ENCODE peak calls at places on chromosomes 3 and 15, in six cellular contexts. One of them, this sample, is unnamed. For H3K4me1, the result is how much of the 10 kb centered on the place peaks cover.

GRCh38 chr3:14265246-14265962 is 86.8 kb downstream of the LSM3 start:
- DNase-seq in adipocyte: peak
- DNase-seq in astrocyte: peak
- DNase-seq in fibroblast of lung: peak
- DNase-seq in mucosa of descending colon: no peak
- DNase-seq in CD8-positive, alpha-beta memory T cell: no peak
- DNase-seq in this sample: no peak

GRCh38 chr3:105539897-105540296 is 173.2 kb downstream of the ALCAM start:
- DNase-seq in adipocyte: no peak
- DNase-seq in astrocyte: no peak
- DNase-seq in fibroblast of lung: no peak
- DNase-seq in mucosa of descending colon: no peak
- DNase-seq in CD8-positive, alpha-beta memory T cell: no peak
- DNase-seq in this sample: no peak

GRCh38 chr3:7959094-7959493 is 542.5 kb upstream of the LMCD1 start:
- DNase-seq in adipocyte: no peak
- DNase-seq in astrocyte: no peak
- DNase-seq in fibroblast of lung: no peak
- DNase-seq in mucosa of descending colon: no peak
- DNase-seq in CD8-positive, alpha-beta memory T cell: no peak
- DNase-seq in this sample: no peak

GRCh38 chr3:23865595-23866396 is 51.0 kb downstream of the NKIRAS1 start:
- DNase-seq in adipocyte: peak
- DNase-seq in astrocyte: no peak
- DNase-seq in fibroblast of lung: peak
- DNase-seq in mucosa of descending colon: no peak
- DNase-seq in CD8-positive, alpha-beta memory T cell: no peak
- DNase-seq in this sample: no peak

GRCh38 chr3:42685363-42685881 is at the start of gene KLHL40:
- DNase-seq in adipocyte: no peak
- DNase-seq in astrocyte: no peak
- DNase-seq in fibroblast of lung: no peak
- DNase-seq in mucosa of descending colon: peak
- DNase-seq in CD8-positive, alpha-beta memory T cell: no peak
- DNase-seq in this sample: no peak

GRCh38 chr15:65101418-65101890 is 13.5 kb downstream of the UBAP1L start:
- DNase-seq in adipocyte: peak
- DNase-seq in astrocyte: no peak
- DNase-seq in fibroblast of lung: peak
- DNase-seq in mucosa of descending colon: no peak
- DNase-seq in CD8-positive, alpha-beta memory T cell: no peak
- DNase-seq in this sample: no peak

GRCh38 chr3:114418724-114419543 is 125.1 kb downstream of the TIGIT start:
- DNase-seq in adipocyte: peak
- DNase-seq in astrocyte: peak
- DNase-seq in fibroblast of lung: peak
- DNase-seq in mucosa of descending colon: no peak
- DNase-seq in CD8-positive, alpha-beta memory T cell: no peak
- DNase-seq in this sample: no peak

GRCh38 chr15:71149645-71150557 is 34.6 kb downstream of the THSD4 start:
- DNase-seq in adipocyte: no peak
- DNase-seq in astrocyte: no peak
- DNase-seq in fibroblast of lung: peak
- DNase-seq in mucosa of descending colon: no peak
- DNase-seq in CD8-positive, alpha-beta memory T cell: no peak
- DNase-seq in this sample: peak

GRCh38 chr15:68768321-68768720 is 52.4 kb downstream of the ANP32A start:
- DNase-seq in adipocyte: peak
- DNase-seq in astrocyte: peak
- DNase-seq in fibroblast of lung: peak
- DNase-seq in mucosa of descending colon: no peak
- DNase-seq in CD8-positive, alpha-beta memory T cell: no peak
- DNase-seq in this sample: no peak

GRCh38 chr15:24696201-24696600 is 20.6 kb downstream of the NPAP1 start:
- DNase-seq in adipocyte: no peak
- DNase-seq in astrocyte: no peak
- DNase-seq in fibroblast of lung: no peak
- DNase-seq in mucosa of descending colon: no peak
- DNase-seq in CD8-positive, alpha-beta memory T cell: no peak
- DNase-seq in this sample: no peak

GRCh38 chr3:141412087-141412935 is 44.0 kb downstream of the ZBTB38 start:
- DNase-seq in adipocyte: peak
- DNase-seq in astrocyte: peak
- DNase-seq in fibroblast of lung: peak
- DNase-seq in mucosa of descending colon: no peak
- DNase-seq in CD8-positive, alpha-beta memory T cell: peak
- DNase-seq in this sample: peak

GRCh38 chr3:125079675-125080045 is 23.9 kb upstream of the HEG1 start:
- DNase-seq in adipocyte: peak
- DNase-seq in astrocyte: no peak
- DNase-seq in fibroblast of lung: no peak
- DNase-seq in mucosa of descending colon: no peak
- DNase-seq in CD8-positive, alpha-beta memory T cell: no peak
- DNase-seq in this sample: no peak

GRCh38 chr15:78178056-78178455 is 28.9 kb downstream of the IDH3A start:
- DNase-seq in adipocyte: no peak
- DNase-seq in astrocyte: no peak
- DNase-seq in fibroblast of lung: no peak
- DNase-seq in mucosa of descending colon: no peak
- DNase-seq in CD8-positive, alpha-beta memory T cell: no peak
- DNase-seq in this sample: no peak

GRCh38 chr15:28975766-28976179 is 90.0 kb downstream of the APBA2 start:
- DNase-seq in adipocyte: peak
- DNase-seq in astrocyte: no peak
- DNase-seq in fibroblast of lung: peak
- DNase-seq in mucosa of descending colon: no peak
- DNase-seq in CD8-positive, alpha-beta memory T cell: peak
- DNase-seq in this sample: peak

GRCh38 chr3:149977391-149977790 is 6.7 kb upstream of the PFN2 start:
- DNase-seq in adipocyte: peak
- DNase-seq in astrocyte: peak
- DNase-seq in fibroblast of lung: peak
- DNase-seq in mucosa of descending colon: no peak
- DNase-seq in CD8-positive, alpha-beta memory T cell: no peak
- DNase-seq in this sample: no peak

GRCh38 chr3:36097180-36097579 is 283.1 kb upstream of the STAC start:
- DNase-seq in adipocyte: no peak
- DNase-seq in astrocyte: no peak
- DNase-seq in fibroblast of lung: no peak
- DNase-seq in mucosa of descending colon: no peak
- DNase-seq in CD8-positive, alpha-beta memory T cell: no peak
- DNase-seq in this sample: no peak

GRCh38 chr15:73891328-73891975 is 18.1 kb downstream of the TBC1D21 start:
- DNase-seq in adipocyte: no peak
- DNase-seq in astrocyte: no peak
- DNase-seq in fibroblast of lung: no peak
- DNase-seq in mucosa of descending colon: no peak
- DNase-seq in CD8-positive, alpha-beta memory T cell: no peak
- DNase-seq in this sample: no peak

GRCh38 chr3:54909236-54909635 is 18.6 kb downstream of the LRTM1 start:
- DNase-seq in adipocyte: no peak
- DNase-seq in astrocyte: no peak
- DNase-seq in fibroblast of lung: no peak
- DNase-seq in mucosa of descending colon: no peak
- DNase-seq in CD8-positive, alpha-beta memory T cell: no peak
- DNase-seq in this sample: no peak

GRCh38 chr3:31772781-31773180 is 208.3 kb downstream of the OSBPL10 start:
- DNase-seq in adipocyte: no peak
- DNase-seq in astrocyte: no peak
- DNase-seq in fibroblast of lung: peak
- DNase-seq in mucosa of descending colon: no peak
- DNase-seq in CD8-positive, alpha-beta memory T cell: no peak
- DNase-seq in this sample: no peak

GRCh38 chr15:74332611-74333010 is 34.8 kb downstream of the CYP11A1 start:
- DNase-seq in adipocyte: no peak
- DNase-seq in astrocyte: no peak
- DNase-seq in fibroblast of lung: no peak
- DNase-seq in mucosa of descending colon: no peak
- DNase-seq in CD8-positive, alpha-beta memory T cell: no peak
- DNase-seq in this sample: no peak

GRCh38 chr15:74445816-74446763 is 12.3 kb upstream of the SEMA7A start:
- DNase-seq in adipocyte: no peak
- DNase-seq in astrocyte: peak
- DNase-seq in fibroblast of lung: no peak
- DNase-seq in mucosa of descending colon: no peak
- DNase-seq in CD8-positive, alpha-beta memory T cell: no peak
- DNase-seq in this sample: no peak

GRCh38 chr3:73144276-73144675 is 82.8 kb downstream of the EBLN2 start:
- DNase-seq in adipocyte: peak
- DNase-seq in astrocyte: no peak
- DNase-seq in fibroblast of lung: peak
- DNase-seq in mucosa of descending colon: no peak
- DNase-seq in CD8-positive, alpha-beta memory T cell: no peak
- DNase-seq in this sample: no peak

GRCh38 chr15:47959617-47960398 is 161.0 kb upstream of the SLC24A5 start:
- DNase-seq in adipocyte: no peak
- DNase-seq in astrocyte: no peak
- DNase-seq in fibroblast of lung: no peak
- DNase-seq in mucosa of descending colon: no peak
- DNase-seq in CD8-positive, alpha-beta memory T cell: no peak
- DNase-seq in this sample: no peak

GRCh38 chr3:4419386-4419785 is 47.7 kb downstream of the SUMF1 start:
- DNase-seq in adipocyte: no peak
- DNase-seq in astrocyte: no peak
- DNase-seq in fibroblast of lung: no peak
- DNase-seq in mucosa of descending colon: no peak
- DNase-seq in CD8-positive, alpha-beta memory T cell: no peak
- DNase-seq in this sample: no peak

GRCh38 chr3:4416427-4416826 is 50.6 kb downstream of the SUMF1 start:
- DNase-seq in adipocyte: no peak
- DNase-seq in astrocyte: no peak
- DNase-seq in fibroblast of lung: no peak
- DNase-seq in mucosa of descending colon: no peak
- DNase-seq in CD8-positive, alpha-beta memory T cell: no peak
- DNase-seq in this sample: no peak

GRCh38 chr3:4416961-4417360 is 50.1 kb downstream of the SUMF1 start:
- DNase-seq in adipocyte: no peak
- DNase-seq in astrocyte: peak
- DNase-seq in fibroblast of lung: peak
- DNase-seq in mucosa of descending colon: no peak
- DNase-seq in CD8-positive, alpha-beta memory T cell: no peak
- DNase-seq in this sample: no peak

GRCh38 chr3:4418156-4418555 is 48.9 kb downstream of the SUMF1 start:
- DNase-seq in adipocyte: no peak
- DNase-seq in astrocyte: no peak
- DNase-seq in fibroblast of lung: peak
- DNase-seq in mucosa of descending colon: no peak
- DNase-seq in CD8-positive, alpha-beta memory T cell: no peak
- DNase-seq in this sample: no peak

DNA sequence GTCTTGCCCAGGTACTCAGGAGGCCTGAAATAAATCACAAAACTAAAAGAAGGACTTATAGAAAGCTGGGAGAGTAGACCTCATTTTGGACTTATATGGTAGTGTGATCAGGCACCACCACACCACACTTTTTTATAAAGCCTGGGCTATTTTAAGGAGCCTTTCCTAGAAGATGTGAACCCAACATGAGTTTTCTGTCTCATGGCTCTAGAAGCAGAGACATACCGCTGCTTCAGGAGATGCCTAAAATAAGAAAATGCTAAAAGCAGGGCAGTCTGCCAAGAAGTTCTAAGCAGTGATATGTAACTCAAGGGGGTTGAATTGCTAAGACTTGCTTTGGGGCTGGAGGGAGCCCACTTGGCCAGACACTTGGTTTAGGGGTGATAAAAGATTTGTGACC is 49.6 kb downstream of the SUMF1 start:
- DNase-seq in adipocyte: peak
- DNase-seq in astrocyte: peak
- DNase-seq in fibroblast of lung: peak
- DNase-seq in mucosa of descending colon: no peak
- DNase-seq in CD8-positive, alpha-beta memory T cell: no peak
- DNase-seq in this sample: no peak
- H3K4me1 ChIP-seq in adipocyte: under half
- H3K4me1 ChIP-seq in astrocyte: under half
- H3K4me1 ChIP-seq in fibroblast of lung: under half
- H3K4me1 ChIP-seq in mucosa of descending colon: under half
- H3K4me1 ChIP-seq in CD8-positive, alpha-beta memory T cell: under half
- H3K4me1 ChIP-seq in this sample: under half

GRCh38 chr3:120436523-120437050 is 14.2 kb downstream of the FSTL1 start:
- DNase-seq in adipocyte: no peak
- DNase-seq in astrocyte: no peak
- DNase-seq in fibroblast of lung: no peak
- DNase-seq in mucosa of descending colon: no peak
- DNase-seq in CD8-positive, alpha-beta memory T cell: no peak
- DNase-seq in this sample: no peak
- H3K4me1 ChIP-seq in adipocyte: half or more
- H3K4me1 ChIP-seq in astrocyte: half or more
- H3K4me1 ChIP-seq in fibroblast of lung: half or more
- H3K4me1 ChIP-seq in mucosa of descending colon: under half
- H3K4me1 ChIP-seq in CD8-positive, alpha-beta memory T cell: under half
- H3K4me1 ChIP-seq in this sample: under half

DNA sequence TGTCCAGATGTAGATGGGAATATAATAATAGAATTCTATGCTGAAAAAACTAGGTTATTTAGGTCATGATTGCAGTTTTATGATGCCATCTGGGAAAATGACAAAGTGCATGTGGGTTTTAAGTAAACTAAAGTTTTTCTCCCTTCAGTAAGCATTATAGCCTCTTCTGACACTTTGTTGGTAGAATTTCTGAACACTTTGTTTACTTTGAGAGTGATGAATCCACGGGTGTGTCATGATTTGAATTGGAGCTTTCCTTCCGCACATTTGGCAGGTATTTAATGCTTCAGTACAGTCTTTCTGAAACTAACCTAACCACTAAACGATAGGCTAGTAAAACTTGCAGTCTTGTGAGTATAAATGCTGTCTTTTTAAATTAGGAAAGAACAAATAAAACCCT is 7.1 kb downstream of the FILIP1L start:
- DNase-seq in adipocyte: no peak
- DNase-seq in astrocyte: peak
- DNase-seq in fibroblast of lung: peak
- DNase-seq in mucosa of descending colon: no peak
- DNase-seq in CD8-positive, alpha-beta memory T cell: no peak
- DNase-seq in this sample: no peak
- H3K4me1 ChIP-seq in adipocyte: under half
- H3K4me1 ChIP-seq in astrocyte: under half
- H3K4me1 ChIP-seq in fibroblast of lung: under half
- H3K4me1 ChIP-seq in mucosa of descending colon: under half
- H3K4me1 ChIP-seq in CD8-positive, alpha-beta memory T cell: under half
- H3K4me1 ChIP-seq in this sample: under half

DNA sequence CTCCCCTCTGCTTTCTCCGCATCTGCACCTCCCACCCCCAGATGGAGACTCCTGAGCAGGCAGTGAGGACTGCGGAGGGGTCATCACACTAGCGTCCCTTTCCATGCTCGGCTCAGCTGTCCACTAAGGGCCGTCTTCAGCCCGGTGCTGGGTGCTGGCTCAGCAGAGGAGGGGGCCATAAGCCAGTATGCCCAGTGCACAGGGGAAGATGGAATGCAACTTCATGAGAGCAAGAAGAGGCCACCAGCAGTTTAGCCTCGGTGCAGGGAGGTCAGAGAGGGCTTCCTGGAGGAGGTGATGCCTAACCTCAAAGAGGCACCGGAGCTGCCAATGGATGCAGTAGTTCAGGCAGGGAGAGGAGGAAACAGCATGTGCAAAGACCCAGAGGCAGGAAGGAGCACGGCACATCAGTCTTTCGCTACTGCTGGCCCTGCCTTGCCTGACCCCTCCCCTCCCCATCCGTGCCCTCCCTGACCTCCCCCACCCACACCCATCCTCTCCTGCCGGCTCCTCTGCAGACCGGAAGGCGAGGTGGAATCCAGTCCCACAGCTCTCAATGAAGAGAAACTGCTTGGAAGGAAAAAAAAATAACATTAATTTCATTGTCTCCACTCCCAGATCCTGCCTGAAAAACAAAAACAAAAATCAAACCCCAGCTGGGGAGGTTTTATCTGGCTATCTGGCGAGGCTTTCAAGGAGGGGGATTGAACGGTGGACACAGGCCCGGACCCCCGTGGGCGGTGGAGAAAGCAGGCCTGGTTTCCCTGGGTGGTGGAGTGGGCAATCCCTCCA is 15.3 kb upstream of the PLXND1 start:
- DNase-seq in adipocyte: no peak
- DNase-seq in astrocyte: no peak
- DNase-seq in fibroblast of lung: no peak
- DNase-seq in mucosa of descending colon: peak
- DNase-seq in CD8-positive, alpha-beta memory T cell: peak
- DNase-seq in this sample: no peak
- H3K4me1 ChIP-seq in adipocyte: under half
- H3K4me1 ChIP-seq in astrocyte: under half
- H3K4me1 ChIP-seq in fibroblast of lung: under half
- H3K4me1 ChIP-seq in mucosa of descending colon: under half
- H3K4me1 ChIP-seq in CD8-positive, alpha-beta memory T cell: under half
- H3K4me1 ChIP-seq in this sample: under half